ENCODE peak calls at places on chromosomes 2 and 18, in five cellular contexts. K is thoracic aorta, O is endothelial cell of umbilical vein, X is upper lobe of right lung, V is psoas muscle. C is an unnamed sample. For H3K36me3, the result is how much of the 10 kb centered on the place peaks cover.

GRCh38 chr18:13112982-13113381 is 105.6 kb upstream of the LDLRAD4 start:
- DNase-seq in K (no peak), O (peak), X (no peak), V (peak), C (no peak)

GRCh38 chr18:12819330-12819729 is 64.7 kb downstream of the PTPN2 start:
- DNase-seq in K (no peak), O (no peak), X (no peak), V (no peak), C (no peak)

GRCh38 chr2:220006152-220006551 is 378.7 kb downstream of the SLC4A3 start:
- DNase-seq in K (no peak), O (no peak), X (no peak), V (no peak), C (no peak)

GRCh38 chr18:28729321-28729720 is 552.4 kb upstream of the CDH2 start:
- DNase-seq in K (no peak), O (peak), X (no peak), V (no peak), C (no peak)

GRCh38 chr2:170823800-170824153 is 7.1 kb downstream of the GAD1 start:
- DNase-seq in K (no peak), O (no peak), X (no peak), V (no peak), C (no peak)

GRCh38 chr2:181754136-181754535 is 73.8 kb upstream of the NEUROD1 start:
- DNase-seq in K (no peak), O (no peak), X (no peak), V (no peak), C (no peak)

GRCh38 chr2:172299741-172300140 is 127.6 kb upstream of the ITGA6 start:
- DNase-seq in K (no peak), O (peak), X (no peak), V (no peak), C (no peak)

GRCh38 chr2:127611076-127611925 is 34.7 kb upstream of the GPR17 start:
- DNase-seq in K (no peak), O (no peak), X (peak), V (no peak), C (no peak)

GRCh38 chr2:169358016-169358415 is 4.3 kb downstream of the LRP2 start:
- DNase-seq in K (no peak), O (no peak), X (no peak), V (no peak), C (no peak)

GRCh38 chr18:76491801-76492668 is 3.0 kb downstream of the ZNF516 start:
- DNase-seq in K (no peak), O (peak), X (peak), V (peak), C (no peak)

GRCh38 chr2:101698419-101699190 is 1.1 kb downstream of the MAP4K4 start:
- DNase-seq in K (no peak), O (peak), X (no peak), V (no peak), C (no peak)

GRCh38 chr2:191167766-191168165 is 17.0 kb upstream of the STAT4 start:
- DNase-seq in K (no peak), O (peak), X (no peak), V (no peak), C (no peak)

GRCh38 chr2:30239308-30240161 is 8.2 kb downstream of the LBH start:
- DNase-seq in K (no peak), O (peak), X (peak), V (peak), C (peak)

GRCh38 chr2:123566291-123566946 is 458.7 kb upstream of the CNTNAP5 start:
- DNase-seq in K (no peak), O (no peak), X (no peak), V (no peak), C (no peak)

GRCh38 chr18:40810371-40810770 is 1144.7 kb upstream of the PIK3C3 start:
- DNase-seq in K (no peak), O (no peak), X (no peak), V (no peak), C (no peak)

DNA sequence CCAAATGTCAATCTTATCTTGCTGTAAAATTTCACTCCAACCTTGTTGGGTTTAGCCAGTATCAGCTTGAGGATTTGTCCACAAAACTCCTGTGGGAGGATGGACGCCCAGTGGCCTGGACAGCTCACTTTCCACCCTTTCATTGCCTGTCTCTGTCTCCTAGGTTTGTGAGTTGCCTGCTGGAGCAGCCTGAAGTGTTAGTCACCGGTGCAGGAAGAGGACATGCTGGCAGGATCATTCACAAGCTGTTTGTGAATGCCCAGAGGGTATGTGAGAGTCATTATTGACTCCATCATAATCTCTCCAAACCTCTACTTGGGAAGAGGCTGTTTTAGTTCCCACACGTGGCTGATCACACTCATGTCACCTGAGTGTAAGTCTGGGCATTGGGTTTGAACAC is 112.3 kb downstream of the RAB3GAP1 start:
- DNase-seq in K (no peak), O (no peak), X (no peak), V (no peak), C (no peak)
- H3K36me3 ChIP-seq in K (under half), O (under half), X (half or more), V (under half), C (half or more)

GRCh38 chr2:109611467-109612095 is 2.2 kb downstream of the SEPTIN10 start:
- DNase-seq in K (no peak), O (peak), X (no peak), V (no peak), C (no peak)

GRCh38 chr2:109613922-109614714 is at the start of the genes SEPTIN10 and SOWAHC:
- DNase-seq in K (peak), O (peak), X (peak), V (peak), C (peak)

GRCh38 chr2:109612991-109613921 is 510 bp downstream of the SEPTIN10 start:
- DNase-seq in K (no peak), O (peak), X (no peak), V (peak), C (no peak)

GRCh38 chr2:109607766-109608165 is 6.0 kb downstream of the SEPTIN10 start:
- DNase-seq in K (no peak), O (peak), X (no peak), V (no peak), C (no peak)

GRCh38 chr2:109609352-109610024 is 4.3 kb downstream of the SEPTIN10 start:
- DNase-seq in K (no peak), O (peak), X (no peak), V (no peak), C (no peak)
- H3K4me3 ChIP-seq in K (peak), O (peak), X (no peak), V (no peak), C (no peak)

DNA sequence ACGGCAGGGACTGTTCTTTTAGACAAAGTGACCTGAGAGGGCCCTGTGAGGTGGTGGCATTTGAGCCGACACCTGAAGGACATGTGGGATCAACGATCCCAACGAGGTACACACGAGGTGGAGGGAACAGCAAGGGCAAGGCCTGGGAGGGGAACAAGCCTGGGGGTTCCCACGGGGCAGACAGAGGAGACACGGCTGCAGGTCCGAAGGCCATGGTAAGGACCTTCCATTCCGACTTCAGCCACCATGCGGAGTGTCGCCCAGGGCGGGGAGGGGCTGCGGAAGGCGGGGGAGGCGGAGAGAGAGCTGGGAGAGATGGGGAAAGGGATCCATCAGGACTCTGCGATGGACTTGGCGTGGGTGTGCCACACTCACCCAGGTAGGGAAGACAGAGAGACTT is 151.8 kb downstream of the HDAC4 start:
- DNase-seq in K (no peak), O (no peak), X (no peak), V (no peak), C (no peak)
- H3K27ac ChIP-seq in K (no peak), O (no peak), X (no peak), V (peak), C (no peak)

DNA sequence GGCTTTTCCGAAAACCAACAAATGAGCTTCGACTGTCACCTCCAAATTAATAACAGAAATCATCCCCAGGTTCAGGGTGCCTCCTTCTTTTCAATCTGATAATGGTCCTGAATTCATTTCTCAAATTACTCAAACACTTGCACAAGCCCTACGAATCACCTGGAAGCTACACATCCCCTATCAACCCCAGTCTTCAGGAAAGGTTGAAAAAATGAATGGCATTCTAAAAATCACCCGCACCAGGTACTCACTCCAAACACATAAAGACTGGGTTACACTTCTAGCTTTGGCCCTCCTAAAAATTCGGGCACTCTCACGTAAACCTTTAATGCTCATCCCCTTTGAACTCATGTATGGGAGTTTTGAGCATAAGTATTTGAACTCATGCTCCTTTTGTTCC is 23.9 kb downstream of the EIF2AK2 start:
- DNase-seq in K (no peak), O (no peak), X (no peak), V (no peak), C (no peak)
- H3K36me3 ChIP-seq in K (half or more), O (under half), X (half or more), V (under half), C (half or more)

GRCh38 chr2:96838345-96839287 is 5.2 kb downstream of the ANKRD23 start:
- DNase-seq in K (no peak), O (no peak), X (no peak), V (no peak), C (no peak)
- H3K4me3 ChIP-seq in K (peak), O (no peak), X (peak), V (peak), C (peak)

GRCh38 chr2:137969418-137969765 is 5.1 kb downstream of the HNMT start:
- DNase-seq in K (peak), O (peak), X (no peak), V (no peak), C (no peak)
- H3K27ac ChIP-seq in K (peak), O (peak), X (peak), V (no peak), C (no peak)

DNA sequence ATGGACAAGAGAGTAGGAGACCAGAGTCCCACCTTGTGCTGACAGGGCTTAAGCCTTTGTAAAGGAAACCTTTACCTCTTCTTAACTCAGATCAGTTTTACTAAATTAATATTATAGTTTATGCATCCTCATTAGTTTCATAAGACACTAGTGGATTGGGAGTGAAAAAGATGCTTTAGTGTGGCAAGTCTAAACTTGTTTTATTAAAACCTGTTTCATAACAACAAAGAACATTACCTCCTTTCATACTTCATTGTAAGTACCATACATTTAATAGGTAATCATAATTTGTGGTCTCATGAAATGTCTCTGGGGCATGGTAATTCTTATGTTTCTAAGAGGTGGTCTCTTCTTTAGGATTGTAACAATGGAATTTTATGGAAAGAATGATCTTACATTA is 63.4 kb downstream of the PIKFYVE start:
- DNase-seq in K (no peak), O (no peak), X (no peak), V (no peak), C (no peak)
- H3K36me3 ChIP-seq in K (under half), O (under half), X (half or more), V (under half), C (half or more)

C was measured in effector memory CD4-positive, alpha-beta T cell.